ENCODE peak calls at places on chromosomes 13 and 19, in six cellular contexts. G is MV-4-11, A is AG04449, U is HL-60, S is esophagus squamous epithelium, F is B cell. N is an unnamed sample.

GRCh38 chr13:85896516-85897450 is 97.6 kb upstream of the SLITRK6 start:
- DNase-seq in G (no peak), A (no peak), U (no peak), S (no peak), F (no peak), N (no peak)

GRCh38 chr19:30316560-30317106 is 55.6 kb upstream of the ZNF536 start:
- DNase-seq in G (no peak), A (no peak), U (no peak), S (no peak), F (no peak), N (no peak)

GRCh38 chr13:34165158-34165557 is 347.2 kb downstream of the RFC3 start:
- DNase-seq in G (no peak), A (no peak), U (no peak), S (no peak), F (no peak), N (no peak)

GRCh38 chr19:46350029-46350757 is 3.3 kb downstream of the PPP5C start:
- DNase-seq in G (no peak), A (no peak), U (peak), S (no peak), F (no peak), N (no peak)

GRCh38 chr19:5837768-5838364 is 1.6 kb downstream of the FUT6 start:
- DNase-seq in G (no peak), A (no peak), U (no peak), S (no peak), F (no peak), N (no peak)

GRCh38 chr19:406121-406711 is 2.7 kb downstream of the C2CD4C start:
- DNase-seq in G (no peak), A (no peak), U (no peak), S (no peak), F (no peak), N (no peak)

GRCh38 chr19:56918682-56919307 is 78.3 kb upstream of the PEG3 start:
- DNase-seq in G (no peak), A (no peak), U (no peak), S (no peak), F (no peak), N (no peak)

GRCh38 chr19:8441725-8442544 is 2.8 kb upstream of the HNRNPM start:
- DNase-seq in G (peak), A (no peak), U (no peak), S (no peak), F (no peak), N (no peak)

GRCh38 chr19:9075064-9075964 is 11.5 kb upstream of the OR1M1 start:
- DNase-seq in G (peak), A (peak), U (no peak), S (peak), F (no peak), N (no peak)

GRCh38 chr19:50330365-50331078 is 1.3 kb upstream of the KCNC3 start:
- DNase-seq in G (peak), A (no peak), U (peak), S (no peak), F (peak), N (no peak)

GRCh38 chr13:26743971-26744370 is 16.6 kb downstream of the GPR12 start:
- DNase-seq in G (no peak), A (no peak), U (no peak), S (no peak), F (no peak), N (no peak)

GRCh38 chr13:77062097-77062496 is 35.1 kb upstream of the FBXL3 start:
- DNase-seq in G (no peak), A (no peak), U (no peak), S (no peak), F (no peak), N (no peak)

GRCh38 chr13:94020833-94021232 is 458.6 kb downstream of the DCT start:
- DNase-seq in G (no peak), A (no peak), U (no peak), S (no peak), F (no peak), N (no peak)

GRCh38 chr13:78201411-78201810 is 282.8 kb upstream of the EDNRB start:
- DNase-seq in G (no peak), A (no peak), U (no peak), S (no peak), F (no peak), N (no peak)